ENCODE peak calls at places on chromosomes 2 and 18, in eight cellular contexts. One of them, this sample, is unnamed.

GRCh38 chr18:39318008-39318407 is 1752.4 kb upstream of the CELF4 start:
- DNase-seq in stimulated activated CD4-positive, alpha-beta T cell treated with anti-CD3 and anti-CD28 coated beads, Interleukin-15, amount 100 ng/mL, for 1 hour: no peak
- DNase-seq in thoracic aorta: no peak
- DNase-seq in astrocyte of the spinal cord: no peak
- DNase-seq in EL: no peak
- DNase-seq in CD4-positive, alpha-beta T cell: no peak
- DNase-seq in DMS153: no peak
- DNase-seq in body of pancreas: no peak
- DNase-seq in this sample: no peak

GRCh38 chr18:68714356-68714706 is 577 bp downstream of the TMX3 start:
- DNase-seq in thoracic aorta: no peak
- DNase-seq in astrocyte of the spinal cord: peak; percentile 14
- DNase-seq in EL: peak; percentile 33
- DNase-seq in CD4-positive, alpha-beta T cell: no peak
- DNase-seq in stimulated activated CD4-positive, alpha-beta T cell treated with anti-CD3 and anti-CD28 coated beads, Interleukin-15, amount 100 ng/mL, for 1 hour: no peak
- DNase-seq in body of pancreas: no peak
- DNase-seq in DMS153: no peak
- DNase-seq in this sample: no peak

GRCh38 chr2:113069676-113070605 is 2.2 kb downstream of the IL1F10 start:
- DNase-seq in DMS153: no peak
- DNase-seq in EL: peak; percentile 36
- DNase-seq in thoracic aorta: no peak
- DNase-seq in body of pancreas: no peak
- DNase-seq in astrocyte of the spinal cord: no peak
- DNase-seq in CD4-positive, alpha-beta T cell: no peak
- DNase-seq in stimulated activated CD4-positive, alpha-beta T cell treated with anti-CD3 and anti-CD28 coated beads, Interleukin-15, amount 100 ng/mL, for 1 hour: no peak
- DNase-seq in this sample: no peak

GRCh38 chr2:70678576-70679143 is 89.3 kb downstream of the ADD2 start:
- DNase-seq in DMS153: peak; percentile 41
- DNase-seq in thoracic aorta: no peak
- DNase-seq in body of pancreas: no peak
- DNase-seq in CD4-positive, alpha-beta T cell: no peak
- DNase-seq in astrocyte of the spinal cord: no peak
- DNase-seq in EL: no peak
- DNase-seq in stimulated activated CD4-positive, alpha-beta T cell treated with anti-CD3 and anti-CD28 coated beads, Interleukin-15, amount 100 ng/mL, for 1 hour: no peak
- DNase-seq in this sample: no peak

GRCh38 chr18:55413474-55413873 is 174.5 kb downstream of the TCF4 start:
- DNase-seq in body of pancreas: no peak
- DNase-seq in EL: peak; percentile 50
- DNase-seq in CD4-positive, alpha-beta T cell: no peak
- DNase-seq in DMS153: no peak
- DNase-seq in astrocyte of the spinal cord: no peak
- DNase-seq in stimulated activated CD4-positive, alpha-beta T cell treated with anti-CD3 and anti-CD28 coated beads, Interleukin-15, amount 100 ng/mL, for 1 hour: no peak
- DNase-seq in thoracic aorta: no peak
- DNase-seq in this sample: no peak

GRCh38 chr2:111671426-111672150 is 212.4 kb downstream of the ANAPC1 start:
- DNase-seq in DMS153: no peak
- DNase-seq in stimulated activated CD4-positive, alpha-beta T cell treated with anti-CD3 and anti-CD28 coated beads, Interleukin-15, amount 100 ng/mL, for 1 hour: no peak
- DNase-seq in astrocyte of the spinal cord: peak; percentile 37
- DNase-seq in EL: no peak
- DNase-seq in CD4-positive, alpha-beta T cell: no peak
- DNase-seq in body of pancreas: peak; percentile 15
- DNase-seq in thoracic aorta: no peak
- DNase-seq in this sample: no peak

GRCh38 chr18:77009675-77010074 is 122.9 kb downstream of the MBP start:
- DNase-seq in DMS153: no peak
- DNase-seq in EL: no peak
- DNase-seq in body of pancreas: no peak
- DNase-seq in astrocyte of the spinal cord: no peak
- DNase-seq in stimulated activated CD4-positive, alpha-beta T cell treated with anti-CD3 and anti-CD28 coated beads, Interleukin-15, amount 100 ng/mL, for 1 hour: no peak
- DNase-seq in thoracic aorta: no peak
- DNase-seq in CD4-positive, alpha-beta T cell: no peak
- DNase-seq in this sample: no peak

GRCh38 chr2:5686068-5686467 is 6.1 kb upstream of the SOX11 start:
- DNase-seq in DMS153: no peak
- DNase-seq in astrocyte of the spinal cord: no peak
- DNase-seq in CD4-positive, alpha-beta T cell: no peak
- DNase-seq in EL: no peak
- DNase-seq in stimulated activated CD4-positive, alpha-beta T cell treated with anti-CD3 and anti-CD28 coated beads, Interleukin-15, amount 100 ng/mL, for 1 hour: no peak
- DNase-seq in body of pancreas: no peak
- DNase-seq in thoracic aorta: no peak
- DNase-seq in this sample: no peak

GRCh38 chr2:74002515-74003391 is 18.0 kb downstream of the TET3 start:
- DNase-seq in DMS153: peak; percentile 37
- DNase-seq in stimulated activated CD4-positive, alpha-beta T cell treated with anti-CD3 and anti-CD28 coated beads, Interleukin-15, amount 100 ng/mL, for 1 hour: peak; percentile 63
- DNase-seq in astrocyte of the spinal cord: peak; percentile 81
- DNase-seq in CD4-positive, alpha-beta T cell: peak; percentile 70
- DNase-seq in thoracic aorta: no peak
- DNase-seq in EL: peak; percentile 87
- DNase-seq in body of pancreas: peak; percentile 89
- DNase-seq in this sample: no peak

GRCh38 chr18:5106730-5107129 is 90.3 kb downstream of the AKAIN1 start:
- DNase-seq in EL: no peak
- DNase-seq in CD4-positive, alpha-beta T cell: no peak
- DNase-seq in stimulated activated CD4-positive, alpha-beta T cell treated with anti-CD3 and anti-CD28 coated beads, Interleukin-15, amount 100 ng/mL, for 1 hour: no peak
- DNase-seq in DMS153: no peak
- DNase-seq in body of pancreas: no peak
- DNase-seq in thoracic aorta: no peak
- DNase-seq in astrocyte of the spinal cord: no peak
- DNase-seq in this sample: no peak

GRCh38 chr2:187553908-187554703 is at the start of gene TFPI:
- DNase-seq in DMS153: no peak
- DNase-seq in EL: peak; percentile 76
- DNase-seq in stimulated activated CD4-positive, alpha-beta T cell treated with anti-CD3 and anti-CD28 coated beads, Interleukin-15, amount 100 ng/mL, for 1 hour: no peak
- DNase-seq in astrocyte of the spinal cord: peak; percentile 81
- DNase-seq in thoracic aorta: no peak
- DNase-seq in body of pancreas: peak; percentile 36
- DNase-seq in CD4-positive, alpha-beta T cell: no peak
- DNase-seq in this sample: no peak

GRCh38 chr2:112032615-112033457 is 22.2 kb upstream of the TMEM87B start:
- DNase-seq in DMS153: no peak
- DNase-seq in body of pancreas: peak; percentile 52
- DNase-seq in EL: peak; percentile 76
- DNase-seq in thoracic aorta: no peak
- DNase-seq in astrocyte of the spinal cord: peak; percentile 79
- DNase-seq in CD4-positive, alpha-beta T cell: no peak
- DNase-seq in stimulated activated CD4-positive, alpha-beta T cell treated with anti-CD3 and anti-CD28 coated beads, Interleukin-15, amount 100 ng/mL, for 1 hour: no peak
- DNase-seq in this sample: no peak

GRCh38 chr2:238169021-238169707 is 10.4 kb downstream of the ERFE start:
- DNase-seq in body of pancreas: peak; percentile 64
- DNase-seq in stimulated activated CD4-positive, alpha-beta T cell treated with anti-CD3 and anti-CD28 coated beads, Interleukin-15, amount 100 ng/mL, for 1 hour: no peak
- DNase-seq in CD4-positive, alpha-beta T cell: no peak
- DNase-seq in thoracic aorta: peak; percentile 76
- DNase-seq in EL: peak; percentile 92
- DNase-seq in DMS153: peak; percentile 34
- DNase-seq in astrocyte of the spinal cord: peak; percentile 96
- DNase-seq in this sample: no peak

GRCh38 chr2:100106460-100106859 is 35.9 kb downstream of the AFF3 start:
- DNase-seq in body of pancreas: no peak
- DNase-seq in EL: no peak
- DNase-seq in DMS153: no peak
- DNase-seq in CD4-positive, alpha-beta T cell: no peak
- DNase-seq in thoracic aorta: no peak
- DNase-seq in astrocyte of the spinal cord: peak; percentile 32
- DNase-seq in stimulated activated CD4-positive, alpha-beta T cell treated with anti-CD3 and anti-CD28 coated beads, Interleukin-15, amount 100 ng/mL, for 1 hour: no peak
- DNase-seq in this sample: no peak

GRCh38 chr2:173657996-173658717 is 303.5 kb downstream of the CDCA7 start:
- DNase-seq in EL: peak; percentile 94
- DNase-seq in astrocyte of the spinal cord: peak; percentile 95
- DNase-seq in DMS153: no peak
- DNase-seq in stimulated activated CD4-positive, alpha-beta T cell treated with anti-CD3 and anti-CD28 coated beads, Interleukin-15, amount 100 ng/mL, for 1 hour: no peak
- DNase-seq in thoracic aorta: no peak
- DNase-seq in body of pancreas: no peak
- DNase-seq in CD4-positive, alpha-beta T cell: no peak
- DNase-seq in this sample: no peak

GRCh38 chr2:234464291-234464645 is 32.6 kb downstream of the ARL4C start:
- DNase-seq in EL: no peak
- DNase-seq in DMS153: no peak
- DNase-seq in stimulated activated CD4-positive, alpha-beta T cell treated with anti-CD3 and anti-CD28 coated beads, Interleukin-15, amount 100 ng/mL, for 1 hour: no peak
- DNase-seq in CD4-positive, alpha-beta T cell: no peak
- DNase-seq in body of pancreas: no peak
- DNase-seq in thoracic aorta: no peak
- DNase-seq in astrocyte of the spinal cord: no peak
- DNase-seq in this sample: no peak

GRCh38 chr2:30106543-30106942 is 40.3 kb upstream of the YPEL5 start:
- DNase-seq in EL: peak; percentile 92
- DNase-seq in CD4-positive, alpha-beta T cell: no peak
- DNase-seq in DMS153: no peak
- DNase-seq in body of pancreas: no peak
- DNase-seq in astrocyte of the spinal cord: peak; percentile 12
- DNase-seq in thoracic aorta: no peak
- DNase-seq in stimulated activated CD4-positive, alpha-beta T cell treated with anti-CD3 and anti-CD28 coated beads, Interleukin-15, amount 100 ng/mL, for 1 hour: no peak
- DNase-seq in this sample: no peak

This sample was measured in omental fat pad.